ENCODE peak calls at places on chromosome 1, in four cellular contexts. Y, A, O and H are unnamed samples.

GRCh38 chr1:113930499-113931161 is 1.5 kb downstream of the HIPK1 start:
- DNase-seq in Y (no peak), A (no peak), O (peak; percentile 58), H (peak; percentile 58)

GRCh38 chr1:45018599-45019230 is 6.7 kb downstream of the UROD start:
- DNase-seq in Y (no peak), A (no peak), O (peak; percentile 62), H (no peak)

GRCh38 chr1:7538033-7538432 is 233.1 kb upstream of the VAMP3 start:
- DNase-seq in Y (no peak), A (no peak), O (peak; percentile 25), H (no peak)

GRCh38 chr1:205662135-205662725 is 18.1 kb downstream of the SLC45A3 start:
- DNase-seq in Y (no peak), A (no peak), O (no peak), H (peak; percentile 6)

GRCh38 chr1:115168026-115168425 is 78.7 kb upstream of the TSPAN2 start:
- DNase-seq in Y (no peak), A (no peak), O (peak; percentile 89), H (no peak)

GRCh38 chr1:200488375-200489165 is 78.7 kb upstream of the ZNF281 start:
- DNase-seq in Y (no peak), A (no peak), O (peak; percentile 69), H (peak; percentile 56)

GRCh38 chr1:119075614-119076013 is 64.8 kb downstream of the WARS2 start:
- DNase-seq in Y (no peak), A (no peak), O (peak; percentile 48), H (no peak)

GRCh38 chr1:56508523-56508983 is 70.8 kb downstream of the PLPP3 start:
- DNase-seq in Y (no peak), A (no peak), O (peak; percentile 79), H (no peak)

GRCh38 chr1:192907545-192908243 is 98.9 kb downstream of the RGS2 start:
- DNase-seq in Y (no peak), A (no peak), O (peak; percentile 85), H (no peak)

GRCh38 chr1:101338714-101339430 is 102.1 kb downstream of the S1PR1 start:
- DNase-seq in Y (no peak), A (no peak), O (peak; percentile 75), H (no peak)

GRCh38 chr1:226882631-226883409 is 12.4 kb downstream of the PSEN2 start:
- DNase-seq in Y (no peak), A (no peak), O (peak; percentile 39), H (peak; percentile 85)

GRCh38 chr1:168507271-168507670 is 36.5 kb downstream of the XCL2 start:
- DNase-seq in Y (no peak), A (no peak), O (peak; percentile 41), H (no peak)

GRCh38 chr1:37152491-37152890 is 118.2 kb upstream of the GRIK3 start:
- DNase-seq in Y (peak; percentile 38), A (no peak), O (no peak), H (no peak)

GRCh38 chr1:24888061-24888970 is 41.8 kb downstream of the RUNX3 start:
- DNase-seq in Y (peak; percentile 48), A (no peak), O (no peak), H (no peak)

GRCh38 chr1:1039145-1039910 is 19.4 kb downstream of the AGRN start:
- DNase-seq in Y (no peak), A (no peak), O (no peak), H (peak; percentile 62)

GRCh38 chr1:18893120-18893519 is 9.2 kb downstream of the ALDH4A1 start:
- DNase-seq in Y (no peak), A (no peak), O (no peak), H (no peak)

GRCh38 chr1:198220428-198220827 is 63.6 kb downstream of the NEK7 start:
- DNase-seq in Y (no peak), A (no peak), O (peak; percentile 91), H (no peak)

GRCh38 chr1:167227934-167228378 is 7.3 kb downstream of the POU2F1 start:
- DNase-seq in Y (no peak), A (no peak), O (peak; percentile 64), H (no peak)

GRCh38 chr1:83065952-83066727 is 932.8 kb downstream of the TTLL7 start:
- DNase-seq in Y (no peak), A (no peak), O (no peak), H (no peak)

GRCh38 chr1:156926175-156926574 is 5.7 kb downstream of the LRRC71 start:
- DNase-seq in Y (no peak), A (no peak), O (peak; percentile 63), H (peak; percentile 62)

GRCh38 chr1:22662318-22662717 is 9.3 kb downstream of the C1QB start:
- DNase-seq in Y (no peak), A (no peak), O (peak; percentile 10), H (peak; percentile 44)

GRCh38 chr1:78839704-78840277 is 166.7 kb downstream of the ADGRL4 start:
- DNase-seq in Y (no peak), A (no peak), O (peak; percentile 58), H (peak; percentile 41)

GRCh38 chr1:54028306-54029251 is 10.6 kb upstream of the LDLRAD1 start:
- DNase-seq in Y (no peak), A (no peak), O (no peak), H (no peak)

GRCh38 chr1:223713546-223714420 is 1.4 kb downstream of the CAPN2 start:
- DNase-seq in Y (no peak), A (no peak), O (peak; percentile 85), H (no peak)

GRCh38 chr1:227225715-227226346 is 92.5 kb downstream of the CDC42BPA start:
- DNase-seq in Y (no peak), A (no peak), O (peak; percentile 98), H (no peak)

GRCh38 chr1:109499081-109499480 is 5.2 kb downstream of the CYB561D1 start:
- DNase-seq in Y (no peak), A (no peak), O (peak; percentile 40), H (no peak)

GRCh38 chr1:209456878-209457277 is 126.6 kb upstream of the CAMK1G start:
- DNase-seq in Y (no peak), A (no peak), O (peak; percentile 17), H (no peak)

GRCh38 chr1:2564006-2564814 is 8.0 kb downstream of the TNFRSF14 start:
- DNase-seq in Y (no peak), A (no peak), O (no peak), H (no peak)

GRCh38 chr1:150389650-150390049 is 25.7 kb downstream of the RPRD2 start:
- DNase-seq in Y (no peak), A (no peak), O (peak; percentile 57), H (no peak)

GRCh38 chr1:147794570-147794969 is 34.2 kb upstream of the GJA5 start:
- DNase-seq in Y (no peak), A (no peak), O (no peak), H (no peak)

GRCh38 chr1:197268012-197268411 is at the start of gene CRB1:
- DNase-seq in Y (no peak), A (no peak), O (no peak), H (no peak)

GRCh38 chr1:67830928-67831596 is 2.2 kb downstream of the GNG12 start:
- DNase-seq in Y (no peak), A (no peak), O (no peak), H (no peak)

GRCh38 chr1:46219551-46220520 is 16.7 kb downstream of the LURAP1 start:
- DNase-seq in Y (no peak), A (no peak), O (no peak), H (no peak)

GRCh38 chr1:234709473-234710279 is 99.7 kb upstream of the IRF2BP2 start:
- DNase-seq in Y (no peak), A (no peak), O (no peak), H (no peak)

GRCh38 chr1:94120591-94120901 is 402 bp downstream of the ABCA4 start:
- DNase-seq in Y (no peak), A (no peak), O (no peak), H (no peak)

GRCh38 chr1:183164350-183164749 is 21.7 kb upstream of the LAMC2 start:
- DNase-seq in Y (no peak), A (no peak), O (peak; percentile 96), H (no peak)

GRCh38 chr1:81549588-81550127 is 251.1 kb upstream of the ADGRL2 start:
- DNase-seq in Y (no peak), A (no peak), O (peak; percentile 75), H (peak; percentile 20)
- TF ChIP-seq CTCF in Y (no peak), A (no peak), O (peak; percentile 63), H (peak; percentile 68)

GRCh38 chr1:12539705-12540579 is 78.1 kb downstream of the DHRS3 start:
- DNase-seq in Y (peak; percentile 94), A (no peak), O (no peak), H (no peak)
- TF ChIP-seq CTCF in Y (no peak), A (no peak), O (no peak), H (no peak)

GRCh38 chr1:102833171-102833570 is 275.2 kb downstream of the COL11A1 start:
- DNase-seq in Y (no peak), A (no peak), O (no peak), H (no peak)
- TF ChIP-seq CTCF in Y (no peak), A (no peak), O (no peak), H (no peak)

DNA sequence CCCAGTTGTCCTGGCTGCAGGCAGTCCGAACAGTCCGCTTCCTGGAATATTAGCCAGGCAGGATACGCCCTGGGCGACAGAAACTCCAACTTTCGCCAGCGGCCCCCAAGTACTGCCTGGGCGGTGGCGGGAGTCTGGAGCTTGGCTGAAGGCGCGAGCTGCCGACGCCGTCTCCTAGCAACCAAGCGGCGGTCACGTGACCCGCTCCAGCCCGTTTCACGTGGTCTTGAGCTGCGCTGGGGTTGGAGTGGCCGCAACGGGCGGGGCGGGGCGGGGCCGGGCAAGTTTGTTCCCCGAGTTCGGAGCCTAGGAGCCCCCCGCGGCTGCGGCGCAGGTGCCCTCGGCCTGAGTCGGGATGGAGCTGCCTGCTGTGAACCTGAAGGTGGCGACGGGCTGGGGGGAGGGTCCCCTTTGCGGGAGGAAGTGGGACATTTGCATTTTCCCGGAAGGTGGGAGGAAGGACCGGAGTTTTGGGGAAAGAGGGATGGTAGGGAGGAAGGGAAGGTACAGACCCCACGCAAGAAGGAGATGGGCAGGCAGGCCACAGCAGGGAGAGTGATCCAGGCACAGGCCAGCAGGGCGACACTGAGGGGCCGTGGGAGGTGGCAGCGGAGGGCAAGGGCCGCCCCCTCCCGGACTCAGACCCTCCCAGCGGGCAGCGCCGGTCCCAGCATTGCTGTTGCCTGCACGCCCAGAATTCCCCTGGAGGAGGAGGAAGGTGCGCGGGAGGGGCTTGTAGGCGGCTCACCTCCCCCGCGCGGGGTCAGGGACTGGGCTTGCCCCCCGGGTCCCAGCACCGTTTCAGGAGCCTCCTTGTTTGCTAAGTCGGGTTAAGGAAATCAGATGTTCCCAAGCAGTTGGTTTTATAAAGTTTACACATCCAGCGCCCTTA is at the start of gene AGTRAP:
- DNase-seq in Y (peak; percentile 99), A (peak; percentile 89), O (peak; percentile 83), H (peak; percentile 92)
- TF ChIP-seq CTCF in Y (no peak), A (no peak), O (peak; percentile 16), H (no peak)

GRCh38 chr1:34787461-34788420 is 5.1 kb upstream of the GJA4 start:
- DNase-seq in Y (no peak), A (no peak), O (peak; percentile 39), H (no peak)
- TF ChIP-seq CTCF in Y (no peak), A (no peak), O (peak; percentile 17), H (peak; percentile 39)

GRCh38 chr1:159015440-159015909 is 5.8 kb downstream of the IFI16 start:
- DNase-seq in Y (no peak), A (no peak), O (peak; percentile 93), H (peak; percentile 38)
- TF ChIP-seq CTCF in Y (no peak), A (no peak), O (no peak), H (no peak)

GRCh38 chr1:230365723-230366307 is 60.3 kb downstream of the PGBD5 start:
- DNase-seq in Y (no peak), A (no peak), O (no peak), H (no peak)
- TF ChIP-seq CTCF in Y (no peak), A (no peak), O (no peak), H (no peak)